ENCODE peak calls at places on chromosome 16, in ten cellular contexts. One of them, this sample, is unnamed.

GRCh38 chr16:525520-526180 is 1.9 kb upstream of the CAPN15 start:
- DNase-seq in astrocyte: peak
- DNase-seq in colonic mucosa: no peak
- DNase-seq in suprapubic skin: no peak
- DNase-seq in tibial artery: no peak
- DNase-seq in neuronal stem cell: no peak
- DNase-seq in uterus: no peak
- DNase-seq in PC-9: peak
- DNase-seq in fibroblast of lung: peak
- DNase-seq in effector memory CD4-positive, alpha-beta T cell: peak
- DNase-seq in this sample: peak

GRCh38 chr16:86901483-86901882 is 323.1 kb downstream of the FOXL1 start:
- DNase-seq in astrocyte: peak
- DNase-seq in fibroblast of lung: peak
- DNase-seq in tibial artery: peak
- DNase-seq in uterus: no peak
- DNase-seq in neuronal stem cell: no peak
- DNase-seq in suprapubic skin: no peak
- DNase-seq in colonic mucosa: no peak
- DNase-seq in PC-9: no peak
- DNase-seq in effector memory CD4-positive, alpha-beta T cell: no peak
- DNase-seq in this sample: no peak

GRCh38 chr16:87288753-87289362 is 28.3 kb downstream of the C16orf95 start:
- DNase-seq in uterus: no peak
- DNase-seq in astrocyte: peak
- DNase-seq in colonic mucosa: no peak
- DNase-seq in suprapubic skin: no peak
- DNase-seq in neuronal stem cell: no peak
- DNase-seq in PC-9: no peak
- DNase-seq in fibroblast of lung: peak
- DNase-seq in tibial artery: no peak
- DNase-seq in effector memory CD4-positive, alpha-beta T cell: no peak
- DNase-seq in this sample: peak

GRCh38 chr16:69520800-69521602 is 44.8 kb upstream of the NFAT5 start:
- DNase-seq in colonic mucosa: no peak
- DNase-seq in fibroblast of lung: peak
- DNase-seq in tibial artery: no peak
- DNase-seq in suprapubic skin: no peak
- DNase-seq in effector memory CD4-positive, alpha-beta T cell: no peak
- DNase-seq in astrocyte: no peak
- DNase-seq in uterus: no peak
- DNase-seq in neuronal stem cell: no peak
- DNase-seq in PC-9: no peak
- DNase-seq in this sample: no peak

GRCh38 chr16:87226926-87227650 is 90.1 kb downstream of the C16orf95 start:
- DNase-seq in uterus: no peak
- DNase-seq in suprapubic skin: no peak
- DNase-seq in PC-9: no peak
- DNase-seq in neuronal stem cell: no peak
- DNase-seq in tibial artery: peak
- DNase-seq in colonic mucosa: no peak
- DNase-seq in fibroblast of lung: peak
- DNase-seq in astrocyte: peak
- DNase-seq in effector memory CD4-positive, alpha-beta T cell: no peak
- DNase-seq in this sample: peak

GRCh38 chr16:50489187-50489586 is 59.0 kb upstream of the NKD1 start:
- DNase-seq in effector memory CD4-positive, alpha-beta T cell: no peak
- DNase-seq in PC-9: no peak
- DNase-seq in uterus: no peak
- DNase-seq in suprapubic skin: no peak
- DNase-seq in tibial artery: no peak
- DNase-seq in colonic mucosa: no peak
- DNase-seq in astrocyte: no peak
- DNase-seq in neuronal stem cell: no peak
- DNase-seq in fibroblast of lung: no peak
- DNase-seq in this sample: no peak

GRCh38 chr16:85607796-85608514 is 5.2 kb upstream of the GSE1 start:
- DNase-seq in neuronal stem cell: no peak
- DNase-seq in colonic mucosa: no peak
- DNase-seq in fibroblast of lung: no peak
- DNase-seq in suprapubic skin: no peak
- DNase-seq in effector memory CD4-positive, alpha-beta T cell: no peak
- DNase-seq in tibial artery: no peak
- DNase-seq in uterus: no peak
- DNase-seq in astrocyte: no peak
- DNase-seq in PC-9: no peak
- DNase-seq in this sample: no peak

GRCh38 chr16:57504001-57504400 is 17.7 kb upstream of the DOK4 start:
- DNase-seq in neuronal stem cell: no peak
- DNase-seq in colonic mucosa: no peak
- DNase-seq in PC-9: no peak
- DNase-seq in tibial artery: no peak
- DNase-seq in uterus: no peak
- DNase-seq in astrocyte: no peak
- DNase-seq in fibroblast of lung: no peak
- DNase-seq in suprapubic skin: no peak
- DNase-seq in effector memory CD4-positive, alpha-beta T cell: no peak
- DNase-seq in this sample: no peak

GRCh38 chr16:49492090-49492801 is 118.6 kb downstream of the C16orf78 start:
- DNase-seq in effector memory CD4-positive, alpha-beta T cell: no peak
- DNase-seq in uterus: peak
- DNase-seq in suprapubic skin: peak
- DNase-seq in tibial artery: peak
- DNase-seq in astrocyte: no peak
- DNase-seq in neuronal stem cell: peak
- DNase-seq in PC-9: no peak
- DNase-seq in colonic mucosa: no peak
- DNase-seq in fibroblast of lung: no peak
- DNase-seq in this sample: no peak

GRCh38 chr16:14302399-14303181 is 231.5 kb downstream of the MRTFB start:
- DNase-seq in astrocyte: no peak
- DNase-seq in neuronal stem cell: no peak
- DNase-seq in PC-9: no peak
- DNase-seq in colonic mucosa: no peak
- DNase-seq in tibial artery: no peak
- DNase-seq in uterus: peak
- DNase-seq in effector memory CD4-positive, alpha-beta T cell: no peak
- DNase-seq in fibroblast of lung: no peak
- DNase-seq in suprapubic skin: peak
- DNase-seq in this sample: no peak

GRCh38 chr16:58048914-58049696 is 23.6 kb downstream of the MMP15 start:
- DNase-seq in uterus: no peak
- DNase-seq in colonic mucosa: no peak
- DNase-seq in PC-9: no peak
- DNase-seq in astrocyte: no peak
- DNase-seq in neuronal stem cell: no peak
- DNase-seq in tibial artery: no peak
- DNase-seq in effector memory CD4-positive, alpha-beta T cell: no peak
- DNase-seq in fibroblast of lung: no peak
- DNase-seq in suprapubic skin: no peak
- DNase-seq in this sample: no peak

GRCh38 chr16:57623251-57624043 is 5.0 kb upstream of the ADGRG1 start:
- DNase-seq in suprapubic skin: peak
- DNase-seq in astrocyte: peak
- DNase-seq in neuronal stem cell: no peak
- DNase-seq in uterus: peak
- DNase-seq in PC-9: peak
- DNase-seq in fibroblast of lung: peak
- DNase-seq in effector memory CD4-positive, alpha-beta T cell: no peak
- DNase-seq in tibial artery: no peak
- DNase-seq in colonic mucosa: peak
- DNase-seq in this sample: no peak

GRCh38 chr16:31430380-31431052 is 2.4 kb upstream of the COX6A2 start:
- DNase-seq in uterus: no peak
- DNase-seq in effector memory CD4-positive, alpha-beta T cell: no peak
- DNase-seq in neuronal stem cell: no peak
- DNase-seq in astrocyte: no peak
- DNase-seq in tibial artery: peak
- DNase-seq in PC-9: peak
- DNase-seq in fibroblast of lung: no peak
- DNase-seq in colonic mucosa: no peak
- DNase-seq in suprapubic skin: no peak
- DNase-seq in this sample: no peak

DNA sequence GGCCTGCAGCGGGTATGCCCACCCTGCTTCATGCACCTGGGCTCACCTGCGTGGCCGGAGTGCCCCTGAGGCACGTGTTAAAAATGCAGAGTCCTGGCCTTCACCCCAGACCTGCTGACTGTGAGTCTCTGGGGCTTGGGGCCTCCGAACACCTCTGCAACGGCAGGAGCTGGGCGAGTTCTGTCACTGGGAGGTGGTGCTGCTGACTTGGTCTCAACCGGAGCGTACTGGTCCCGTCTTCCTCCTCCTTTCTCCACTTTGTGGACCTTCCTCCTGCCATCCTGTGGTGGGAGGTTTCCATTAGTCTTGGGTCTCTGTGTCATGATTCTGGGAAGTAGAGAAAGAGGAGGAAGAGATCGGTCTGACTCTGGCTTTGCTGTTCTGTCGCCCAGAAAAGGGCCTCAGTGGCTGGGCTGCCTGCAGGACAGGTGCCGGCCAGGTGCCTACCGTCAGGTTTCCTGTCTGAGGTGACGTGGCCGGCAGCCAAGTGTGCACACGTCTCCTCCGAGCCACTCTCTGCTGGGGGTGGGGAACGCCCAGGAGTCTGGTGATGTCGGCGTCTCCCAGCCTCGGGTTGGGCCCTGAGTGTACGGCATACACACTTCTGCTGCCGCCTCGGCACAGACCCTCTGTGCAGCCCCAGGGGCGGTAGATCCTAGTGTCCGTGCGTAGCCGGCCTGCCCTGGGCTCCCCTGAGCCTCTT is 6.9 kb downstream of the TSC2 start:
- DNase-seq in colonic mucosa: peak
- DNase-seq in astrocyte: no peak
- DNase-seq in neuronal stem cell: no peak
- DNase-seq in tibial artery: no peak
- DNase-seq in PC-9: no peak
- DNase-seq in uterus: no peak
- DNase-seq in effector memory CD4-positive, alpha-beta T cell: no peak
- DNase-seq in suprapubic skin: no peak
- DNase-seq in fibroblast of lung: no peak
- DNase-seq in this sample: no peak
- H3K27ac ChIP-seq in colonic mucosa: peak
- H3K27ac ChIP-seq in astrocyte: no peak
- H3K27ac ChIP-seq in neuronal stem cell: no peak
- H3K27ac ChIP-seq in tibial artery: no peak
- H3K27ac ChIP-seq in PC-9: no peak
- H3K27ac ChIP-seq in uterus: no peak
- H3K27ac ChIP-seq in effector memory CD4-positive, alpha-beta T cell: no peak
- H3K27ac ChIP-seq in suprapubic skin: no peak
- H3K27ac ChIP-seq in fibroblast of lung: no peak
- H3K27ac ChIP-seq in this sample: no peak

GRCh38 chr16:11109551-11109950 is 146.5 kb downstream of the SOCS1 start:
- DNase-seq in neuronal stem cell: no peak
- DNase-seq in astrocyte: peak
- DNase-seq in fibroblast of lung: peak
- DNase-seq in uterus: no peak
- DNase-seq in suprapubic skin: no peak
- DNase-seq in PC-9: no peak
- DNase-seq in tibial artery: peak
- DNase-seq in effector memory CD4-positive, alpha-beta T cell: no peak
- DNase-seq in colonic mucosa: no peak
- DNase-seq in this sample: no peak
- H3K27ac ChIP-seq in neuronal stem cell: no peak
- H3K27ac ChIP-seq in astrocyte: no peak
- H3K27ac ChIP-seq in fibroblast of lung: peak
- H3K27ac ChIP-seq in uterus: no peak
- H3K27ac ChIP-seq in suprapubic skin: no peak
- H3K27ac ChIP-seq in PC-9: no peak
- H3K27ac ChIP-seq in tibial artery: peak
- H3K27ac ChIP-seq in effector memory CD4-positive, alpha-beta T cell: no peak
- H3K27ac ChIP-seq in colonic mucosa: no peak
- H3K27ac ChIP-seq in this sample: peak

GRCh38 chr16:10256855-10257641 is 74.8 kb upstream of the GRIN2A start:
- DNase-seq in colonic mucosa: peak
- DNase-seq in neuronal stem cell: peak
- DNase-seq in fibroblast of lung: peak
- DNase-seq in astrocyte: no peak
- DNase-seq in tibial artery: no peak
- DNase-seq in uterus: no peak
- DNase-seq in suprapubic skin: no peak
- DNase-seq in effector memory CD4-positive, alpha-beta T cell: peak
- DNase-seq in PC-9: no peak
- DNase-seq in this sample: no peak
- H3K27ac ChIP-seq in colonic mucosa: no peak
- H3K27ac ChIP-seq in neuronal stem cell: no peak
- H3K27ac ChIP-seq in fibroblast of lung: no peak
- H3K27ac ChIP-seq in astrocyte: no peak
- H3K27ac ChIP-seq in tibial artery: no peak
- H3K27ac ChIP-seq in uterus: no peak
- H3K27ac ChIP-seq in suprapubic skin: no peak
- H3K27ac ChIP-seq in effector memory CD4-positive, alpha-beta T cell: no peak
- H3K27ac ChIP-seq in PC-9: no peak
- H3K27ac ChIP-seq in this sample: no peak

GRCh38 chr16:11345040-11345862 is at the start of gene RMI2:
- DNase-seq in neuronal stem cell: peak
- DNase-seq in colonic mucosa: peak
- DNase-seq in fibroblast of lung: peak
- DNase-seq in tibial artery: peak
- DNase-seq in uterus: peak
- DNase-seq in PC-9: peak
- DNase-seq in effector memory CD4-positive, alpha-beta T cell: peak
- DNase-seq in suprapubic skin: peak
- DNase-seq in astrocyte: peak
- DNase-seq in this sample: peak

GRCh38 chr16:11334831-11335404 is 10.3 kb upstream of the RMI2 start:
- DNase-seq in neuronal stem cell: no peak
- DNase-seq in PC-9: no peak
- DNase-seq in astrocyte: no peak
- DNase-seq in uterus: no peak
- DNase-seq in fibroblast of lung: no peak
- DNase-seq in colonic mucosa: no peak
- DNase-seq in tibial artery: no peak
- DNase-seq in effector memory CD4-positive, alpha-beta T cell: no peak
- DNase-seq in suprapubic skin: no peak
- DNase-seq in this sample: no peak

GRCh38 chr16:11342021-11342855 is 3.0 kb upstream of the RMI2 start:
- DNase-seq in astrocyte: no peak
- DNase-seq in suprapubic skin: no peak
- DNase-seq in PC-9: no peak
- DNase-seq in colonic mucosa: no peak
- DNase-seq in fibroblast of lung: no peak
- DNase-seq in neuronal stem cell: no peak
- DNase-seq in tibial artery: no peak
- DNase-seq in uterus: no peak
- DNase-seq in effector memory CD4-positive, alpha-beta T cell: no peak
- DNase-seq in this sample: no peak

GRCh38 chr16:11341371-11341770 is 3.9 kb upstream of the RMI2 start:
- DNase-seq in tibial artery: no peak
- DNase-seq in PC-9: no peak
- DNase-seq in effector memory CD4-positive, alpha-beta T cell: no peak
- DNase-seq in fibroblast of lung: no peak
- DNase-seq in astrocyte: no peak
- DNase-seq in colonic mucosa: no peak
- DNase-seq in neuronal stem cell: no peak
- DNase-seq in suprapubic skin: no peak
- DNase-seq in uterus: no peak
- DNase-seq in this sample: no peak

DNA sequence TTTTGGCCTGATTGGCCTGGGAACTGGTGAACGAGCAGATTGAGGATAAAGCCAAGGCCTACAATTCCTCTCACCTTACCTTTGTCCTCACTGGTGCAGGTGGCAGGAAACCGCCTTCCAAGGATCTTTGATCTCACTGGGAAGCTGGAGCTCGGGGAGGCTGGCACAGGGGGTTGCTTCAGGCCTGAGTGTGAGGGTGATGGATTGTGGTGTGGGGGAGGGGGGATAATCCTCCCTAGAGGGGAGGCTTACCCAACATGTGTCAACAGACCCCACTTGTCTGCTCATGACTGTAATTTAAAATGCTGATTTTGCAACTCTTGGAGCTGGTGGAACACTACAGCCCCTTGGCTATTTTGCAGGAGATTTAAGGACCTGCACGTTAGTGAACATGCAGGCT is 4.5 kb upstream of the RMI2 start:
- DNase-seq in astrocyte: no peak
- DNase-seq in uterus: no peak
- DNase-seq in PC-9: no peak
- DNase-seq in neuronal stem cell: no peak
- DNase-seq in effector memory CD4-positive, alpha-beta T cell: no peak
- DNase-seq in fibroblast of lung: no peak
- DNase-seq in suprapubic skin: no peak
- DNase-seq in colonic mucosa: no peak
- DNase-seq in tibial artery: no peak
- DNase-seq in this sample: no peak
- H3K27ac ChIP-seq in astrocyte: no peak
- H3K27ac ChIP-seq in uterus: no peak
- H3K27ac ChIP-seq in PC-9: no peak
- H3K27ac ChIP-seq in neuronal stem cell: no peak
- H3K27ac ChIP-seq in effector memory CD4-positive, alpha-beta T cell: no peak
- H3K27ac ChIP-seq in fibroblast of lung: no peak
- H3K27ac ChIP-seq in suprapubic skin: no peak
- H3K27ac ChIP-seq in colonic mucosa: no peak
- H3K27ac ChIP-seq in tibial artery: no peak
- H3K27ac ChIP-seq in this sample: no peak

This sample was measured in AG04450.